ENCODE peak calls at places on chromosome 9, in nine cellular contexts. P is iris pigment epithelial cell; L is stimulated activated CD4-positive, alpha-beta T cell treated with anti-CD3 and anti-CD28 coated beads, Interleukin-1b, Interleukin-23, amount 100 ng/mL, for 24 hours; C is heart left ventricle; G is KG1; D is dorsolateral prefrontal cortex; O is AG08395; K is Right ventricle myocardium superior; M is NCI-H1105. N is an unnamed sample.

GRCh38 chr9:7770102-7770501 is 29.5 kb downstream of the DMAC1 start:
- DNase-seq in P (no peak), L (no peak), C (no peak), G (no peak), D (no peak), O (no peak), K (no peak), M (no peak), N (no peak)

GRCh38 chr9:136095495-136096058 is 488 bp upstream of the NACC2 start:
- DNase-seq in P (peak), L (no peak), C (peak), G (no peak), D (no peak), O (peak), K (peak), M (no peak), N (peak)

GRCh38 chr9:126248680-126249079 is 77.9 kb upstream of the MVB12B start:
- DNase-seq in P (peak), L (no peak), C (no peak), G (no peak), D (no peak), O (peak), K (no peak), M (no peak), N (peak)

GRCh38 chr9:99221623-99222415 is at the start of the genes ALG2 and SEC61B:
- DNase-seq in P (peak), L (peak), C (peak), G (peak), D (peak), O (peak), K (peak), M (peak), N (peak)

GRCh38 chr9:36136277-36136893 is at the start of gene GLIPR2:
- DNase-seq in P (peak), L (peak), C (peak), G (peak), D (peak), O (peak), K (peak), M (peak), N (peak)

GRCh38 chr9:108910402-108910801 is 23.5 kb downstream of the ELP1 start:
- DNase-seq in P (no peak), L (no peak), C (no peak), G (no peak), D (no peak), O (no peak), K (no peak), M (no peak), N (no peak)

GRCh38 chr9:76464706-76465105 is 5.7 kb downstream of the GCNT1 start:
- DNase-seq in P (peak), L (no peak), C (no peak), G (no peak), D (no peak), O (no peak), K (no peak), M (no peak), N (no peak)

GRCh38 chr9:133674091-133674490 is 37.9 kb downstream of the DBH start:
- DNase-seq in P (no peak), L (no peak), C (no peak), G (no peak), D (no peak), O (no peak), K (peak), M (no peak), N (no peak)

GRCh38 chr9:13756943-13757342 is 477.5 kb upstream of the MPDZ start:
- DNase-seq in P (no peak), L (no peak), C (no peak), G (no peak), D (no peak), O (no peak), K (no peak), M (no peak), N (no peak)

GRCh38 chr9:124776952-124777645 is at the start of gene OLFML2A:
- DNase-seq in P (no peak), L (no peak), C (peak), G (no peak), D (peak), O (no peak), K (peak), M (no peak), N (peak)

GRCh38 chr9:116099821-116100220 is 53.8 kb upstream of the PAPPA start:
- DNase-seq in P (peak), L (no peak), C (no peak), G (no peak), D (no peak), O (no peak), K (no peak), M (no peak), N (peak)

GRCh38 chr9:119071636-119072035 is 297.6 kb downstream of the BRINP1 start:
- DNase-seq in P (no peak), L (no peak), C (no peak), G (no peak), D (no peak), O (no peak), K (no peak), M (no peak), N (no peak)

GRCh38 chr9:16864741-16865434 is 5.6 kb downstream of the BNC2 start:
- DNase-seq in P (peak), L (no peak), C (no peak), G (no peak), D (no peak), O (peak), K (no peak), M (no peak), N (peak)

GRCh38 chr9:74771672-74772071 is 116.0 kb downstream of the TRPM6 start:
- DNase-seq in P (no peak), L (no peak), C (no peak), G (no peak), D (no peak), O (no peak), K (no peak), M (no peak), N (no peak)

GRCh38 chr9:96484521-96484931 is 34.6 kb downstream of the HABP4 start:
- DNase-seq in P (peak), L (no peak), C (no peak), G (no peak), D (no peak), O (no peak), K (no peak), M (no peak), N (no peak)

GRCh38 chr9:99249619-99250018 is 27.5 kb downstream of the SEC61B start:
- DNase-seq in P (no peak), L (no peak), C (no peak), G (no peak), D (no peak), O (no peak), K (no peak), M (no peak), N (peak)

GRCh38 chr9:37290881-37291485 is 131.5 kb upstream of the GRHPR start:
- DNase-seq in P (peak), L (no peak), C (no peak), G (no peak), D (no peak), O (peak), K (no peak), M (no peak), N (peak)

GRCh38 chr9:6781476-6781875 is 23.7 kb downstream of the KDM4C start:
- DNase-seq in P (no peak), L (no peak), C (no peak), G (no peak), D (no peak), O (no peak), K (no peak), M (no peak), N (no peak)

GRCh38 chr9:13804532-13804931 is 509.4 kb downstream of the NFIB start:
- DNase-seq in P (no peak), L (no peak), C (no peak), G (no peak), D (no peak), O (no peak), K (no peak), M (no peak), N (no peak)

GRCh38 chr9:92489209-92489608 is 6.9 kb upstream of the ASPN start:
- DNase-seq in P (peak), L (no peak), C (no peak), G (no peak), D (no peak), O (no peak), K (no peak), M (no peak), N (peak)

GRCh38 chr9:131727184-131727785 is 12.6 kb downstream of the RAPGEF1 start:
- DNase-seq in P (peak), L (no peak), C (no peak), G (no peak), D (no peak), O (peak), K (no peak), M (no peak), N (peak)

GRCh38 chr9:93621922-93622321 is 45.5 kb downstream of the PHF2 start:
- DNase-seq in P (no peak), L (no peak), C (no peak), G (no peak), D (no peak), O (no peak), K (no peak), M (no peak), N (no peak)

GRCh38 chr9:112194969-112195431 is 19.9 kb upstream of the SUSD1 start:
- DNase-seq in P (peak), L (no peak), C (no peak), G (no peak), D (no peak), O (no peak), K (no peak), M (no peak), N (no peak)

GRCh38 chr9:88593537-88594185 is 58.7 kb downstream of the NXNL2 start:
- DNase-seq in P (peak), L (peak), C (peak), G (peak), D (no peak), O (peak), K (no peak), M (peak), N (peak)

GRCh38 chr9:4289411-4290380 is 10.2 kb downstream of the GLIS3 start:
- DNase-seq in P (peak), L (no peak), C (no peak), G (no peak), D (no peak), O (no peak), K (no peak), M (no peak), N (peak)

GRCh38 chr9:312596-313320 is 98.1 kb downstream of the DOCK8 start:
- DNase-seq in P (no peak), L (no peak), C (no peak), G (no peak), D (no peak), O (no peak), K (no peak), M (no peak), N (no peak)

GRCh38 chr9:680106-680505 is 161.4 kb upstream of the DMRT1 start:
- DNase-seq in P (no peak), L (no peak), C (no peak), G (no peak), D (no peak), O (no peak), K (no peak), M (no peak), N (no peak)

GRCh38 chr9:33166263-33167083 is 663 bp downstream of the B4GALT1 start:
- DNase-seq in P (peak), L (no peak), C (peak), G (peak), D (no peak), O (no peak), K (peak), M (peak), N (peak)

GRCh38 chr9:136696502-136696901 is 9.2 kb upstream of the AGPAT2 start:
- DNase-seq in P (no peak), L (no peak), C (no peak), G (no peak), D (no peak), O (no peak), K (no peak), M (no peak), N (no peak)

GRCh38 chr9:124840300-124840833 is 12.9 kb upstream of the WDR38 start:
- DNase-seq in P (no peak), L (no peak), C (no peak), G (no peak), D (no peak), O (no peak), K (peak), M (no peak), N (peak)

GRCh38 chr9:137968235-137968634 is 90.7 kb downstream of the CACNA1B start:
- DNase-seq in P (no peak), L (no peak), C (no peak), G (no peak), D (no peak), O (no peak), K (no peak), M (no peak), N (no peak)

GRCh38 chr9:130316406-130316805 is 50.8 kb downstream of the HMCN2 start:
- DNase-seq in P (no peak), L (no peak), C (no peak), G (no peak), D (no peak), O (no peak), K (no peak), M (no peak), N (no peak)

GRCh38 chr9:95409650-95410426 is 92.3 kb upstream of the FANCC start:
- DNase-seq in P (peak), L (no peak), C (no peak), G (no peak), D (no peak), O (peak), K (no peak), M (no peak), N (peak)

GRCh38 chr9:19699757-19700156 is 89.1 kb downstream of the SLC24A2 start:
- DNase-seq in P (no peak), L (no peak), C (no peak), G (no peak), D (no peak), O (no peak), K (no peak), M (no peak), N (no peak)

GRCh38 chr9:131972889-131973288 is 106.8 kb downstream of the MED27 start:
- DNase-seq in P (no peak), L (no peak), C (no peak), G (no peak), D (no peak), O (no peak), K (no peak), M (no peak), N (no peak)

GRCh38 chr9:4739587-4740372 is 1.2 kb downstream of the AK3 start:
- DNase-seq in P (peak), L (no peak), C (no peak), G (no peak), D (no peak), O (no peak), K (no peak), M (no peak), N (no peak)

GRCh38 chr9:117783828-117784227 is 79.6 kb downstream of the TLR4 start:
- DNase-seq in P (no peak), L (no peak), C (no peak), G (no peak), D (no peak), O (no peak), K (no peak), M (no peak), N (no peak)

GRCh38 chr9:123656565-123656964 is 273.4 kb downstream of the DENND1A start:
- DNase-seq in P (peak), L (no peak), C (no peak), G (no peak), D (no peak), O (peak), K (no peak), M (no peak), N (peak)

GRCh38 chr9:115264333-115264732 is 146.4 kb upstream of the TNC start:
- DNase-seq in P (peak), L (no peak), C (no peak), G (no peak), D (no peak), O (peak), K (no peak), M (no peak), N (peak)

N was measured in ELR.